ENCODE peak calls at places on chromosomes 5 and 9, in seven cellular contexts. U is IMR-90, M is heart left ventricle, S is stomach, Z is uterus, I is transverse colon, B is suprapubic skin. D is an unnamed sample.

GRCh38 chr5:142000709-142001484 is 11.9 kb downstream of the GNPDA1 start:
- DNase-seq in S (no peak), M (no peak), Z (no peak), U (no peak), B (no peak), I (no peak), D (peak)

GRCh38 chr5:137305971-137306592 is 193.0 kb downstream of the SPOCK1 start:
- DNase-seq in Z (no peak), I (no peak), S (no peak), B (no peak), M (no peak), U (no peak), D (no peak)

GRCh38 chr9:115121140-115121710 is 3.3 kb upstream of the TNC start:
- DNase-seq in S (no peak), U (no peak), B (no peak), M (no peak), Z (no peak), I (no peak), D (no peak)

GRCh38 chr9:125141751-125142150 is 1.6 kb downstream of the SCAI start:
- DNase-seq in I (no peak), Z (no peak), B (no peak), M (no peak), S (no peak), U (no peak), D (no peak)

GRCh38 chr5:74316064-74316586 is 324.4 kb downstream of the ENC1 start:
- DNase-seq in I (no peak), B (no peak), S (no peak), U (peak), M (no peak), Z (peak), D (peak)

GRCh38 chr5:134738963-134739661 is 764 bp downstream of the CAMLG start:
- DNase-seq in M (no peak), U (peak), Z (no peak), B (no peak), I (peak), S (no peak), D (peak)

GRCh38 chr5:168073991-168074800 is 217.2 kb upstream of the WWC1 start:
- DNase-seq in B (no peak), Z (no peak), I (no peak), U (no peak), M (no peak), S (no peak), D (no peak)

GRCh38 chr9:88678431-88678830 is 143.5 kb downstream of the NXNL2 start:
- DNase-seq in S (no peak), U (no peak), Z (no peak), I (no peak), B (no peak), M (no peak), D (no peak)

GRCh38 chr9:110443878-110444245 is 106.2 kb upstream of the TXNDC8 start:
- DNase-seq in M (no peak), S (no peak), Z (no peak), U (peak), I (no peak), B (no peak), D (no peak)

GRCh38 chr9:80789831-80790230 is 899.5 kb downstream of the TLE1 start:
- DNase-seq in M (no peak), Z (no peak), B (no peak), S (no peak), U (no peak), I (no peak), D (no peak)

GRCh38 chr9:127129073-127129717 is 6.8 kb upstream of the ANGPTL2 start:
- DNase-seq in S (no peak), U (no peak), I (no peak), M (no peak), B (no peak), Z (no peak), D (no peak)

GRCh38 chr5:139809331-139809810 is 13.8 kb downstream of the PSD2 start:
- DNase-seq in Z (no peak), M (peak), S (no peak), I (no peak), B (no peak), U (no peak), D (no peak)

GRCh38 chr9:89218040-89218928 is 39.7 kb upstream of the SHC3 start:
- DNase-seq in I (no peak), S (no peak), B (no peak), M (no peak), Z (no peak), U (no peak), D (no peak)

GRCh38 chr9:125079931-125080330 is 63.4 kb downstream of the SCAI start:
- DNase-seq in Z (no peak), B (no peak), U (no peak), M (no peak), I (no peak), S (no peak), D (no peak)

GRCh38 chr9:32867601-32868204 is 84.4 kb downstream of the TMEM215 start:
- DNase-seq in U (no peak), I (no peak), Z (no peak), S (no peak), B (no peak), M (no peak), D (no peak)

GRCh38 chr5:58459860-58460726 is at the start of gene PLK2:
- DNase-seq in B (peak), I (peak), M (peak), S (peak), U (peak), Z (peak), D (peak)

GRCh38 chr9:37706290-37706689 is 47.3 kb upstream of the TRMT10B start:
- DNase-seq in M (no peak), S (no peak), U (no peak), B (no peak), I (no peak), Z (no peak), D (no peak)

GRCh38 chr5:179244051-179244450 is 101.2 kb downstream of the ADAMTS2 start:
- DNase-seq in S (no peak), Z (no peak), U (no peak), I (no peak), M (no peak), B (peak), D (no peak)

GRCh38 chr5:163790497-163790896 is 285.1 kb downstream of the MAT2B start:
- DNase-seq in U (no peak), Z (no peak), S (no peak), M (no peak), B (no peak), I (no peak), D (no peak)

GRCh38 chr9:15576350-15577050 is 23.7 kb downstream of the CCDC171 start:
- DNase-seq in U (peak), S (no peak), I (no peak), Z (no peak), B (no peak), M (no peak), D (no peak)

GRCh38 chr9:83382421-83382820 is 155.8 kb downstream of the FRMD3 start:
- DNase-seq in S (no peak), Z (no peak), B (no peak), M (no peak), I (no peak), U (no peak), D (no peak)

GRCh38 chr9:37746448-37747270 is 6.9 kb upstream of the TRMT10B start:
- DNase-seq in Z (no peak), B (no peak), M (no peak), I (no peak), U (peak), S (no peak), D (no peak)

GRCh38 chr9:109499061-109499630 is 1.0 kb upstream of the PTPN3 start:
- DNase-seq in M (no peak), S (no peak), U (no peak), Z (no peak), I (no peak), B (no peak), D (no peak)

GRCh38 chr5:4905674-4906528 is 234.2 kb upstream of the ADAMTS16 start:
- DNase-seq in S (no peak), I (peak), Z (peak), B (peak), M (no peak), U (no peak), D (peak)

GRCh38 chr5:54062958-54063357 is 247.4 kb downstream of the ARL15 start:
- DNase-seq in S (no peak), M (no peak), I (no peak), Z (no peak), U (peak), B (no peak), D (no peak)

GRCh38 chr9:101727621-101728524 is 10.6 kb downstream of the GRIN3A start:
- DNase-seq in Z (no peak), U (peak), B (no peak), I (peak), M (no peak), S (no peak), D (no peak)

GRCh38 chr5:15442183-15442550 is 57.8 kb upstream of the FBXL7 start:
- DNase-seq in U (no peak), M (no peak), B (no peak), I (no peak), Z (no peak), S (no peak), D (no peak)

DNA sequence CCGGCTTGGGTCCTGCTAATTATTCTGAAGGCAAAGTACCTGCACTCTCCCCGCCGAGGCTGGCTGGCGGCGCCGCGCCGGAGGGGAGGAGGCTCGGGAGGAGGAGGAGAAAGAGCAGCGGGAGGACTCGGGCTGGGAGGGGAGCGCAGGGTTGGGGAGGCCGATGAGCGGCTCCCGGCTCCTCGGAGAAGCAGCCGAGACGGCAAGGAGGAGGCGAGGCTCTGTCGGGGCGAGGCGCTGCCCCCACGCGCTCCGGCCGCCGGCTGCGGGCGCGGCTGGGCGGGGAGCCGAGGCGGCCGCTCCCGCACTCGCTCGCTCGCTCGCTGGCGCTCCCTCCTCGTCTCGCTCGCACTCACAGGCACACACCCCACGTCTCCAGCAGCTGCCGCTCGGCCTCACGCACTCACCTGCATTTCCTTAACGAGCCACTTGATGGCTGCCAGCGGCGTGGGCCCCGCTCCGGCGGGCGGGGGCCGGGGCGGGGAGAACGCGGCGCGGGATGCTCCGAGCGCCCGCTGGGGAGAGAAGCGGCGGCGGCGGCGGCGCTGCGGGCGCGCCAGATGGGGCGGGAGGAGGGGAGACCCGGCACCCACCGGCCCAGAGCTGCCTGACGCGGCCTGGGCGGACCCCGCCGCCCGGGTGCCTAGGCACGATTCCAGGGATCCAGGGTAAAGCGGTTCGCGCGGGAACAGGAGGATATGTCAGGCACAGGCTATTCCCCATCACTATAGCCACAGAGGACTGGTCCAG is at the start of gene PTPRD:
- DNase-seq in Z (no peak), B (no peak), U (peak), S (peak), M (peak), I (peak), D (peak)
- TF ChIP-seq CTCF in Z (no peak), B (peak), U (no peak), S (peak), M (no peak), I (no peak), D (no peak)

DNA sequence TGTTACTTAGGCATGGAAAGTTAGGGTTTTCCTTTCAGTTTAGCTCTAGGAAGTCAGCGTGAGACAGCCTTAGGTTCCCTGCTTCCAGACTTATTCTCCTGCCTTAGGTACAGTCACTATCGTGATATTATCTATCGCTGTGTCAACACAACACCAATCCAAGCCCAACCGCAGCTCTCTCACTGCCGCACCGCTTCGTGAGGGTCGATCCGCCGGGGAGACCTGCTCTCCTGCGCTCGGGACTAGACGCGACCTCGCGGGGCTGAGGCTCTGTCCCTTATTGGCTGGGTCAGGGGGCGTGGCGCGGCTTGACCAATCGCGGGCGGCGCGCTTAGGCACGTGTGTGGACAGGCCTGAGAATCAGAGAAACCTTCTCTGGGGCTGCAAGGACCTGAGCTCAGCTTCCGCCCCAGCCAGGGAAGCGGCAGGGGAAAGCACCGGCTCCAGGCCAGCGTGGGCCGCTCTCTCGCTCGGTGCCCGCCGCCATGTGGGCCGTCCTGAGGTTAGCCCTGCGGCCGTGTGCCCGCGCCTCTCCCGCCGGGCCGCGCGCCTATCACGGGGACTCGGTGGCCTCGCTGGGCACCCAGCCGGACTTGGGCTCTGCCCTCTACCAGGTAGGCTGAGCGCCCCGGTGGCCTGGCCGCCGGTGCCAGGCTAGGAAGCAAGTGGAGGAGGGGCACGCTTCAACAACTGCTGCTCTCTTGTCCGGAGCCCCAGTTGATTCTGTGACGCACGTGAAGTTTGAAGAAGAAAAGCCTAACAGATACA is at the start of gene MCCC2:
- DNase-seq in M (peak), B (peak), S (peak), I (peak), U (peak), Z (peak), D (peak)
- TF ChIP-seq POLR2A in M (no peak), B (peak), S (no peak), I (peak), U (peak), Z (peak), D (no peak)

DNA sequence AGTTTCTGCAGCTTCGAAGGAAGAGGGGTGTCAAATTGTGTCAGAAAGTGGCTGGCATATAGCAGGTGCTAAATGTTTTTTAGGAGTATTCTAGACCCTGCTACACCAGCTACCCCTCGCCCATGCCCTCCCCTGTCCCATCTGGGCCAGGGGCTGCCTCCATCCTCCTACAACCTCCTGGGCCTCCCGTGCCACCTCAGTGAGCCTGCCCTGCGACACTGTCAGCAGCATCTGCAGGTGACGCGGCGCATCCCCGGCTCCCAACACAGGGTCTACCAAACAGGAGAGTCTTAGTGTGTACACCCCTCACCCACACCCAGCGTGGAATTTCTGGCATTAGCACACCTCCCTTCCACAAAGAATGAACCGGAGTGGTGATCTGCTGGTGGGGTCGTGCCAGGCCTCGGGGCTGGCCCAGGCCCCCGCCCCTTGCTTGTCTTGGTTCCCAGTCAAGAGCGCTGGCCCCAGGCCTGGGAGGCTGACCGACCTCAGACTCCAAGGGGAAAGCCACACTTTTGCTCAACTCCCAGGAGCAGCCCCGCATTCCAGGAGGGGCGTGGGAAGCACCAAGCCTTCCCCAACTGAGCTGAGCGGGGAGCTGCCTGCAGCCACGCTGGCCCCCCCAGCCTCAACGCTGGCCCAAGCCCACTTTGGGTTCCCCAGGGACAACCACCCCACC is 55.2 kb downstream of the NEURL1B start:
- DNase-seq in I (no peak), S (no peak), U (no peak), M (peak), B (no peak), Z (peak), D (no peak)
- H3K27ac ChIP-seq in I (peak), S (no peak), U (no peak), M (peak), B (peak), Z (peak), D (peak)

DNA sequence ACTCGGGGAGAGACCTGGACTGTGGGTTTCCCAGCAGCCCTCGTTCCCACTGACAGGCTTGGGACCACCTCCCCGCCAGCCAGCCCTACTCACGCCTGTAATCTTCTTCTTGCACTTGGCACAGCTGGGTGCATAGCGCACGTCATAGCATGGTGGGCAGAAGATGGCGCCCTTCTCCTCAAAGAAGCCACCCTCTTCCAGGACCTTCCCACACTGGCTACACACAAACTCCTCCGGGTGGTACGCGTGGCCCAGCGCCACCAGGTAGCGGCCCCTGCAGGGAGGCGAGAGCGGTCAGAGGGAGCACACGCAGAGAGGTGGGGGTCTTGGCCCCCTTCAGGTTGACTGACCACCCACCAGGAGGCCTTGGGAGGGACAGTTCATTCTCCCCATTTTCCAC is 9.4 kb downstream of the PDLIM7 start:
- DNase-seq in M (no peak), Z (no peak), I (no peak), B (no peak), U (no peak), S (no peak), D (no peak)
- TF ChIP-seq CTCF in M (no peak), Z (no peak), I (no peak), B (no peak), U (no peak), S (no peak), D (no peak)

DNA sequence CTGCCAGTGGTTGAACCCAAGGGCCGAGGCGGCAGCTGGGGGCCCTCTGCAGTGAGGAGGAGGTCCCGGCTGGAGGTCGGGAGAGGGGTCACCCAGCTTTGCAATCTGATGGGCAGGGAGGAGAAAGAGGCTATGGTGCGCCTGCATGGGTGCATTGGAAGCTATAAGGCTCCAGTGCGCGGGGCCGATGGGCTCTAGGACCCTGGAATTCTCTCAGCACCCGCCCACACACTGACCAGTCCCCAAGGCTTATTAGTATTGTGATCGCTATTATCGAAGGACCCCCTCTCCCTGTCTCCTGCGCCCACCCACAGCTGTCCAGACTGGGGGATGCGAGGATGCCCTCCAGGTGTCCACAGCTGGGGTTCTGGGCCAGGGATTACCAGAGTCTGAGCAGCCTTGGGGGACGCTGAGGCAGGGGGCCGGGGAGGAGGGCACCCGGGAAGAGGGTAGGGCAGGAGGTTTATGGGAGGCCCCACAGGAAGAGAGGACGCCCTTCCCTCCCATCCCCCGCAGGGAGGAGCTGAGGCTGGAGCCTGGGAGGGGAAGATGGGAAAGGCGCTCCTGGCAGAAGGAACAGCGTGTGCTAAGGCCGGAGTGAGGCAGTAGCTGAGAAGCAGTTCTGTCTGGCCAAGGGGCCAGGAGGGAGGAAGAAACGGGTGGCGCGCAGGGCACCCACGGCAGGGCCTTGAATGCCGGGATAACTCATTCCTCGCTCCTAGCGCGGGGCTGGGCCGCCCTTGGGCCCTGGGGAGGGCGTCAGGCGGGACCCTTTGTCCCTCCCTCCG is 24.2 kb downstream of the C9orf50 start:
- DNase-seq in U (peak), B (no peak), I (peak), S (peak), Z (peak), M (peak), D (peak)
- TF ChIP-seq POLR2A in U (peak), B (no peak), I (peak), S (no peak), Z (peak), M (no peak), D (no peak)

GRCh38 chr5:154358410-154359221 is 87.2 kb upstream of the SAP30L start:
- DNase-seq in M (no peak), I (no peak), U (no peak), S (no peak), Z (no peak), B (no peak), D (no peak)
- H3K27ac ChIP-seq in M (no peak), I (no peak), U (no peak), S (no peak), Z (no peak), B (no peak), D (peak)